ENCODE peak calls at places on chromosomes 13 and 19, in eight cellular contexts. D is activated gamma-delta T cell treated with Interleukin-2 at 50 U/mL for 16 hours; B is stimulated activated CD4-positive, alpha-beta T cell treated with anti-CD3 and anti-CD28 coated beads, Interleukin-2, amount 100 ng/mL, for 48 hours; W is cardiac muscle cell; K is choroid plexus epithelial cell; H is GM04503; T is ELF-1; S is non-pigmented ciliary epithelial cell. G is an unnamed sample.

GRCh38 chr13:28582892-28583240 is 76.1 kb upstream of the POMP start:
- DNase-seq in T (no peak), H (no peak), B (no peak), S (no peak), K (no peak), D (no peak), W (no peak), G (no peak)

GRCh38 chr19:14769201-14769600 is 9.2 kb downstream of the ADGRE2 start:
- DNase-seq in W (no peak), T (no peak), D (no peak), K (no peak), H (no peak), S (no peak), B (no peak), G (no peak)

GRCh38 chr13:34086281-34086680 is 268.3 kb downstream of the RFC3 start:
- DNase-seq in T (no peak), H (no peak), S (no peak), W (no peak), K (no peak), D (no peak), B (no peak), G (no peak)

GRCh38 chr19:347946-348861 is 3.6 kb upstream of the MIER2 start:
- DNase-seq in W (no peak), D (no peak), K (no peak), S (no peak), B (no peak), H (no peak), T (no peak), G (no peak)

GRCh38 chr13:27171830-27172494 is 351 bp upstream of the USP12 start:
- DNase-seq in W (peak), T (peak), S (no peak), K (peak), D (peak), B (peak), H (peak), G (peak)

GRCh38 chr13:41284512-41285288 is 21.3 kb upstream of the MTRF1 start:
- DNase-seq in H (peak), K (peak), T (no peak), B (no peak), W (peak), S (peak), D (no peak), G (no peak)

GRCh38 chr13:77545626-77546412 is 10.3 kb downstream of the SCEL start:
- DNase-seq in H (no peak), S (no peak), K (no peak), W (no peak), T (no peak), B (no peak), D (no peak), G (no peak)

GRCh38 chr19:45217193-45217956 is 27.8 kb downstream of the EXOC3L2 start:
- DNase-seq in S (no peak), W (peak), K (no peak), D (no peak), H (no peak), T (no peak), B (no peak), G (no peak)

GRCh38 chr19:2227415-2228156 is 8.5 kb downstream of the PLEKHJ1 start:
- DNase-seq in H (no peak), B (no peak), K (no peak), T (peak), D (no peak), W (no peak), S (no peak), G (no peak)

GRCh38 chr19:1250374-1251232 is 2.2 kb downstream of the MIDN start:
- DNase-seq in W (peak), K (peak), H (no peak), S (no peak), B (no peak), T (no peak), D (peak), G (no peak)

GRCh38 chr13:110774051-110774450 is 60.6 kb downstream of the ING1 start:
- DNase-seq in D (no peak), W (no peak), S (no peak), H (no peak), B (no peak), K (no peak), T (no peak), G (no peak)

GRCh38 chr13:90320663-90321062 is 1026.8 kb upstream of the MIR17HG start:
- DNase-seq in B (no peak), S (no peak), W (no peak), D (no peak), T (no peak), K (no peak), H (no peak), G (no peak)

G was measured in D721Med.